ENCODE peak calls at places on chromosomes 11 and 22, in five cellular contexts. One of them, this sample, is unnamed.

GRCh38 chr22:36397081-36397766 is 9.5 kb upstream of the MYH9 start:
- ATAC-seq in activated CD8-positive, alpha-beta T cell treated with anti-CD3 and anti-CD28 coated beads for 36 hours: no peak
- ATAC-seq in psoas muscle: no peak
- ATAC-seq in lower lobe of right lung: peak
- ATAC-seq in HCT116: peak
- ATAC-seq in this sample: peak

GRCh38 chr22:27212617-27213177 is 555.3 kb downstream of the MIAT start:
- ATAC-seq in activated CD8-positive, alpha-beta T cell treated with anti-CD3 and anti-CD28 coated beads for 36 hours: no peak
- ATAC-seq in psoas muscle: peak
- ATAC-seq in lower lobe of right lung: peak
- ATAC-seq in HCT116: no peak
- ATAC-seq in this sample: peak

GRCh38 chr11:111983187-111983986 is 41.8 kb upstream of the DLAT start:
- ATAC-seq in activated CD8-positive, alpha-beta T cell treated with anti-CD3 and anti-CD28 coated beads for 36 hours: no peak
- ATAC-seq in psoas muscle: no peak
- ATAC-seq in lower lobe of right lung: peak
- ATAC-seq in HCT116: no peak
- ATAC-seq in this sample: no peak

GRCh38 chr11:128964463-128964930 is 21.8 kb upstream of the TP53AIP1 start:
- ATAC-seq in activated CD8-positive, alpha-beta T cell treated with anti-CD3 and anti-CD28 coated beads for 36 hours: no peak
- ATAC-seq in psoas muscle: no peak
- ATAC-seq in lower lobe of right lung: peak
- ATAC-seq in HCT116: no peak
- ATAC-seq in this sample: no peak

GRCh38 chr22:44375451-44375850 is 62.7 kb upstream of the SHISAL1 start:
- ATAC-seq in activated CD8-positive, alpha-beta T cell treated with anti-CD3 and anti-CD28 coated beads for 36 hours: no peak
- ATAC-seq in psoas muscle: no peak
- ATAC-seq in lower lobe of right lung: no peak
- ATAC-seq in HCT116: no peak
- ATAC-seq in this sample: no peak

GRCh38 chr11:118659956-118660645 is 19.3 kb downstream of the TREH start:
- ATAC-seq in activated CD8-positive, alpha-beta T cell treated with anti-CD3 and anti-CD28 coated beads for 36 hours: no peak
- ATAC-seq in psoas muscle: peak
- ATAC-seq in lower lobe of right lung: no peak
- ATAC-seq in HCT116: no peak
- ATAC-seq in this sample: no peak

GRCh38 chr11:134742228-134742612 is 330.2 kb upstream of the B3GAT1 start:
- ATAC-seq in activated CD8-positive, alpha-beta T cell treated with anti-CD3 and anti-CD28 coated beads for 36 hours: peak
- ATAC-seq in psoas muscle: no peak
- ATAC-seq in lower lobe of right lung: peak
- ATAC-seq in HCT116: no peak
- ATAC-seq in this sample: no peak

GRCh38 chr11:126114486-126115252 is 52.0 kb upstream of the CDON start:
- ATAC-seq in activated CD8-positive, alpha-beta T cell treated with anti-CD3 and anti-CD28 coated beads for 36 hours: no peak
- ATAC-seq in psoas muscle: peak
- ATAC-seq in lower lobe of right lung: no peak
- ATAC-seq in HCT116: no peak
- ATAC-seq in this sample: no peak

GRCh38 chr11:45859661-45860140 is 12.4 kb downstream of the CRY2 start:
- ATAC-seq in activated CD8-positive, alpha-beta T cell treated with anti-CD3 and anti-CD28 coated beads for 36 hours: no peak
- ATAC-seq in psoas muscle: peak
- ATAC-seq in lower lobe of right lung: peak
- ATAC-seq in HCT116: no peak
- ATAC-seq in this sample: peak

GRCh38 chr22:20660441-20661054 is 113.4 kb upstream of the SERPIND1 start:
- ATAC-seq in activated CD8-positive, alpha-beta T cell treated with anti-CD3 and anti-CD28 coated beads for 36 hours: no peak
- ATAC-seq in psoas muscle: no peak
- ATAC-seq in lower lobe of right lung: no peak
- ATAC-seq in HCT116: no peak
- ATAC-seq in this sample: no peak

GRCh38 chr11:121767433-121767832 is 314.7 kb upstream of the SORL1-AS1 start:
- ATAC-seq in activated CD8-positive, alpha-beta T cell treated with anti-CD3 and anti-CD28 coated beads for 36 hours: peak
- ATAC-seq in psoas muscle: no peak
- ATAC-seq in lower lobe of right lung: no peak
- ATAC-seq in HCT116: no peak
- ATAC-seq in this sample: no peak

GRCh38 chr22:25484498-25484897 is 80.0 kb upstream of the GRK3 start:
- ATAC-seq in activated CD8-positive, alpha-beta T cell treated with anti-CD3 and anti-CD28 coated beads for 36 hours: peak
- ATAC-seq in psoas muscle: no peak
- ATAC-seq in lower lobe of right lung: no peak
- ATAC-seq in HCT116: no peak
- ATAC-seq in this sample: no peak

GRCh38 chr11:110833033-110833484 is 120.8 kb upstream of the ARHGAP20 start:
- ATAC-seq in activated CD8-positive, alpha-beta T cell treated with anti-CD3 and anti-CD28 coated beads for 36 hours: peak
- ATAC-seq in psoas muscle: no peak
- ATAC-seq in lower lobe of right lung: no peak
- ATAC-seq in HCT116: no peak
- ATAC-seq in this sample: no peak

This sample was measured in gastroesophageal sphincter.